ENCODE peak calls at places on chromosome 19, in four cellular contexts. I, E, N and P are unnamed samples.

GRCh38 chr19:46299004-46299509 is 2.2 kb downstream of the HIF3A start:
- DNase-seq in I (no peak), E (no peak), N (no peak), P (no peak)

GRCh38 chr19:574658-575526 is 2.5 kb downstream of the BSG start:
- DNase-seq in I (no peak), E (peak; percentile 68), N (no peak), P (peak; percentile 60)

GRCh38 chr19:2226051-2226839 is 9.9 kb downstream of the PLEKHJ1 start:
- DNase-seq in I (no peak), E (no peak), N (no peak), P (no peak)

GRCh38 chr19:10881403-10882107 is 10.2 kb downstream of the CARM1 start:
- DNase-seq in I (no peak), E (no peak), N (no peak), P (no peak)

GRCh38 chr19:46745521-46746280 is at the start of gene FKRP:
- DNase-seq in I (no peak), E (no peak), N (no peak), P (peak; percentile 75)

GRCh38 chr19:6803036-6803404 is 30.5 kb downstream of the VAV1 start:
- DNase-seq in I (no peak), E (no peak), N (no peak), P (no peak)

GRCh38 chr19:6064016-6064702 is 46.1 kb downstream of the RFX2 start:
- DNase-seq in I (no peak), E (no peak), N (no peak), P (no peak)

GRCh38 chr19:6970478-6970877 is 50.8 kb downstream of the MBD3L2B start:
- DNase-seq in I (no peak), E (no peak), N (no peak), P (no peak)

GRCh38 chr19:296476-297225 is 5.4 kb upstream of the PLPP2 start:
- DNase-seq in I (no peak), E (no peak), N (no peak), P (no peak)

GRCh38 chr19:3842948-3843347 is 25.9 kb downstream of the ZFR2 start:
- DNase-seq in I (no peak), E (no peak), N (no peak), P (no peak)

GRCh38 chr19:37654525-37654832 is 786 bp downstream of the ZFP30 start:
- DNase-seq in I (no peak), E (no peak), N (no peak), P (peak; percentile 57)

GRCh38 chr19:53959176-53959757 is 3.5 kb upstream of the CACNG8 start:
- DNase-seq in I (no peak), E (no peak), N (no peak), P (no peak)

GRCh38 chr19:12913871-12914690 is 5.0 kb downstream of the SYCE2 start:
- DNase-seq in I (no peak), E (no peak), N (no peak), P (no peak)

GRCh38 chr19:1512671-1513491 is at the start of gene ADAMTSL5:
- DNase-seq in I (no peak), E (peak; percentile 73), N (no peak), P (peak; percentile 90)

GRCh38 chr19:7595466-7596133 is at the start of gene CAMSAP3:
- DNase-seq in I (no peak), E (peak; percentile 52), N (no peak), P (peak; percentile 86)

GRCh38 chr19:55525289-55526101 is 11.4 kb downstream of the SBK2 start:
- DNase-seq in I (no peak), E (no peak), N (no peak), P (no peak)

GRCh38 chr19:39110263-39110967 is 15.2 kb upstream of the PAK4 start:
- DNase-seq in I (no peak), E (no peak), N (no peak), P (peak; percentile 85)

GRCh38 chr19:6667114-6667627 is 2.8 kb downstream of the TNFSF14 start:
- DNase-seq in I (no peak), E (no peak), N (no peak), P (no peak)

GRCh38 chr19:45008554-45008953 is 7.3 kb downstream of the RELB start:
- DNase-seq in I (no peak), E (no peak), N (no peak), P (no peak)

DNA sequence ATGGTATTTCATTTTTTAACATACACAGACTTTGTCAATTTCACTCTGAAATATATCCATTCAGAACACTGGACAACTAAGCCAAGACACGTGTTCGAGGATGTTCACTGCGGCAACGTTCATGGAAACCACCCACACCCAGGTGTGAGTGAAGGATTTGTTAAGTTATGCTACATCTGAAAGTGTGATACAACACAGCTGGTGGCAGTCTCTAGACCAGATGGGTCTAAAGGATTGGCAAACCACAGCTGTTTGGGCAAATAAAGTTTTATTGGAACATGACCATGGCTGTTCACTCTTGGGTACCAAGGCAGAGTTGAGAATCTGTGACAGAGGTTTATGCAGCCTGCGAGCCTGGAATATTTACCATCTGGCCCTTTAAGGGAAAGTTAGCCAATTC is 12.0 kb downstream of the SLC7A9 start:
- DNase-seq in I (no peak), E (no peak), N (no peak), P (no peak)
- TF ChIP-seq CTCF in I (no peak), E (no peak), N (no peak), P (no peak)

DNA sequence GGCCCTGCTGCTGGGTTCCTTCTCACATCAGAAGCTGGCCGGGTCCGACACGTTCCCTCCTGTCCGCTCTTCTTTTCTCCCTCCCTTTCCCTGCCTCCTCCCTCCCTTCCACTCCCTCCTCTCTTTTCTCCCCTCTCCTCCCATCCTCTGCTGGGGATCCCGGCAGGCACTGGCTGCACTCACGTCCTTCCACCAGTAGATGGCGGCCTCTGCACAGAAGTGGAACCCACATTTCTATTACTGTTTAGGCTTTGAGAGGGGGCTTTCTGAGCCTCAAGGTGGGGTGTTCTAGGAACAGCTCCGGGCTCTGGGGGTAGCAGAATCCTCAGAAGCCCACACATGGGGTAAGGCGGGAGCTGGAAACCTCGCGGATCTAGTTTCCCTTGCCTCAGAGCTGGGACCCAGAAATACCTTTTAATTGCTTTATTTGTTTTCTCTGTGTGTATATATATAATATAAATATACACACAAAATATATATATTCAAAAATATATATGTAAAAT is 294.2 kb downstream of the ZNF536 start:
- DNase-seq in I (no peak), E (no peak), N (no peak), P (peak; percentile 60)
- TF ChIP-seq CTCF in I (peak; percentile 94), E (peak; percentile 97), N (peak; percentile 94), P (peak; percentile 94)

DNA sequence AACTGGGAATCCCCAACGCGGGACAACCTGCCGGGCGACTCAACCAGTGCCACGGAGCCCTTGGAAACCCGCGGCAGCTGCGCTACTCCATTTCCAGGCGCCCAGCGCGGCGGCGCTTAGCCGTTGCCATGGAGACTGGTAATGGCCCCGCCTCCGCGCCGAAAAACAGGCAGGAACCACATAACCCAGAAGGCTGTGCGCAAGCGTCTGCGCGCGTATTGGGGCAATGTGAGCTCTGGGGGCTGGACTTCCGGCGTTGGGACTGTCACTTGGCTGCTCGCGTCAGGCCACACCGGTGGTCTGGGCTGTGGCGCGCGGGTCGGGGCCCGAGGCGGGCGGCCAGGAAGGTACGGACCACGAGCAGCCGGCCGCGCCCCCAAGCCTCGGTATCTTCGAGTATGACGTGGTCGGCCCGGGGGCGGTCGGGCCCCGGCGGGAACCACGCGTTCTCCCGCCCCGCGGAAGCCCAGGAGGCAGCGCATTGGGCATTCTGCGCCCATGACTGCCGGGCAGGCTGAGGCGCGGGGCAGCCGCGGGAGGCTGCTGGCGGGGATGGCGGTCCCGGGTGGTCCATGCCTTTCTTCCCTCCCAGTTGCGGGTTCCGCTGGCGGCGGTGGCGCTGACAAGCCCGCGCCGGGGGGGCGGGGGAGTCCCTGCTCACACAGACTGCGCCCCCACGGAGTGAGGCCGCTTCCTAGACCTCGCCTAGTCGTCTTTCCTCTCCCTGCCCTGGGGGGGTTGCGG is at the start of gene ZNF324B:
- DNase-seq in I (peak; percentile 57), E (peak; percentile 91), N (peak; percentile 91), P (peak; percentile 98)
- TF ChIP-seq CTCF in I (no peak), E (no peak), N (no peak), P (no peak)

DNA sequence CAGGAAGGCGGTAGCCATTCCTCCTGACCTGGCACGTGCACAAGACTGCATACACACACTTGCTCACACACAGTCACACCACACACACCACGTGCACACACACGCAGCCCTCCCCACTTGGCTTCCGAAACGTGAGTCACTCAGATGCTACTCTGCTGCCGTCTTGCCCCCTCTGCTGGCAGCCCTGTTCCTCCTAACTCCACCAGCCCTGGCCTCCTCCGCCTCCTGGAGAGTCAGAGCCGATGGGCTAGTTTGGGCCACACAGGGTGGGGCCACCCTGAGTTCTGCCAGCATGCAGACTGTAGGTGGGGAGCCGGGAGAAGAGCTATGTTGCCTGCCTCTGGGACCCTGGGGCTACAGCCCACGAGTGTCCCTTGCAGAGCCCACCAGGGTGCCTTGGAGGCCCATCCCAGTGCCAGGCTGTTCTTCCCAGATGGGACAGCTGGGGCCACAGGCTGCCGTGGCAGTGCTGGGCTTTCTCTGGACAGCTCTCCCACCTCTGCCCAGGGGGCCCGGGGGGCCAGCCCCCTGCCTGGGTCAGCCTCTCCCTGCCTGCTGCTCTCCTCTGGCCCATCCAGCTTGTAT is 12.1 kb downstream of the PIN1 start:
- DNase-seq in I (peak; percentile 75), E (no peak), N (no peak), P (peak; percentile 35)
- TF ChIP-seq CTCF in I (peak; percentile 95), E (peak; percentile 46), N (peak; percentile 34), P (peak; percentile 31)

GRCh38 chr19:49869484-49870308 is 2.3 kb upstream of the PNKP start:
- DNase-seq in I (peak; percentile 99), E (peak; percentile 95), N (peak; percentile 99), P (peak; percentile 94)
- TF ChIP-seq CTCF in I (no peak), E (no peak), N (no peak), P (no peak)